ENCODE peak calls at places on chromosomes 6 and 20, in nine cellular contexts. K is HCT116, J is uterus, N is stomach, I is right lobe of liver, D is adrenal gland, P is K562, L is heart left ventricle, B is testis. F is an unnamed sample. For H3K4me1, the result is how much of the 10 kb centered on the place peaks cover.

GRCh38 chr6:163176097-163176496 is 238.4 kb upstream of the QKI start:
- DNase-seq in K (no peak), J (no peak), N (no peak), I (no peak), D (no peak), P (no peak), L (no peak), B (no peak), F (no peak)

GRCh38 chr6:134176283-134176975 is 124.0 kb upstream of the SLC2A12 start:
- DNase-seq in K (no peak), J (peak), N (peak), I (peak), D (peak), P (no peak), L (peak), B (peak), F (peak)

GRCh38 chr6:5525209-5525608 is 263.9 kb downstream of the FARS2 start:
- DNase-seq in K (no peak), J (no peak), N (no peak), I (no peak), D (no peak), P (no peak), L (no peak), B (no peak), F (no peak)

GRCh38 chr6:36029464-36029863 is 1.9 kb downstream of the MAPK14 start:
- DNase-seq in K (no peak), J (no peak), N (no peak), I (no peak), D (no peak), P (peak), L (no peak), B (no peak), F (no peak)

GRCh38 chr20:34581341-34582189 is 23.0 kb downstream of the MAP1LC3A start:
- DNase-seq in K (no peak), J (no peak), N (no peak), I (no peak), D (no peak), P (no peak), L (no peak), B (peak), F (no peak)

GRCh38 chr6:49835140-49835539 is 31.2 kb downstream of the CRISP1 start:
- DNase-seq in K (no peak), J (no peak), N (no peak), I (no peak), D (no peak), P (peak), L (no peak), B (no peak), F (no peak)

GRCh38 chr20:34017610-34018009 is 23.9 kb downstream of the RALY start:
- DNase-seq in K (no peak), J (no peak), N (no peak), I (no peak), D (no peak), P (no peak), L (no peak), B (no peak), F (no peak)

GRCh38 chr6:52046456-52046855 is 41.0 kb downstream of the PKHD1 start:
- DNase-seq in K (no peak), J (no peak), N (no peak), I (no peak), D (no peak), P (no peak), L (no peak), B (no peak), F (no peak)

GRCh38 chr6:33082702-33083101 is 6.9 kb downstream of the HLA-DPB1 start:
- DNase-seq in K (peak), J (peak), N (peak), I (peak), D (peak), P (peak), L (no peak), B (peak), F (no peak)

GRCh38 chr6:18155273-18155863 is at the start of gene KDM1B:
- DNase-seq in K (peak), J (peak), N (peak), I (no peak), D (peak), P (peak), L (peak), B (peak), F (peak)

GRCh38 chr6:129852257-129852858 is 8.8 kb downstream of the TMEM244 start:
- DNase-seq in K (peak), J (no peak), N (no peak), I (no peak), D (peak), P (peak), L (no peak), B (no peak), F (no peak)

GRCh38 chr6:137277971-137278602 is 58.9 kb upstream of the IFNGR1 start:
- DNase-seq in K (peak), J (no peak), N (no peak), I (no peak), D (no peak), P (no peak), L (no peak), B (no peak), F (no peak)

GRCh38 chr6:31497595-31498476 is at the start of gene MICB:
- DNase-seq in K (peak), J (peak), N (peak), I (peak), D (peak), P (peak), L (peak), B (peak), F (no peak)

GRCh38 chr20:17617212-17617867 is 47.5 kb downstream of the DSTN start:
- DNase-seq in K (peak), J (peak), N (peak), I (peak), D (peak), P (peak), L (peak), B (peak), F (no peak)

GRCh38 chr20:48783533-48784272 is 44.1 kb downstream of the PREX1 start:
- DNase-seq in K (no peak), J (no peak), N (no peak), I (no peak), D (no peak), P (no peak), L (no peak), B (no peak), F (no peak)
- TF ChIP-seq POLR2A in K (no peak), J (no peak), N (no peak), I (no peak), D (no peak), P (no peak), L (no peak), B (no peak), F (no peak)

GRCh38 chr20:48782073-48782472 is 45.7 kb downstream of the PREX1 start:
- DNase-seq in K (no peak), J (no peak), N (no peak), I (no peak), D (no peak), P (no peak), L (no peak), B (no peak), F (no peak)
- H3K4me1 ChIP-seq in K (under half), J (under half), N (half or more), I (under half), D (under half), P (under half), L (under half), B (under half), F (under half)

GRCh38 chr20:36304786-36305495 is 1.2 kb upstream of the DLGAP4 start:
- DNase-seq in K (no peak), J (no peak), N (peak), I (no peak), D (no peak), P (no peak), L (no peak), B (no peak), F (no peak)

GRCh38 chr20:36305602-36306556 is at the start of gene DLGAP4:
- DNase-seq in K (no peak), J (no peak), N (peak), I (no peak), D (no peak), P (no peak), L (no peak), B (no peak), F (no peak)

GRCh38 chr20:36307412-36308317 is 1.5 kb downstream of the DLGAP4 start:
- DNase-seq in K (no peak), J (no peak), N (peak), I (no peak), D (no peak), P (no peak), L (no peak), B (no peak), F (no peak)

GRCh38 chr20:36308318-36308710 is 2.2 kb downstream of the DLGAP4 start:
- DNase-seq in K (no peak), J (no peak), N (no peak), I (no peak), D (no peak), P (no peak), L (no peak), B (no peak), F (peak)

DNA sequence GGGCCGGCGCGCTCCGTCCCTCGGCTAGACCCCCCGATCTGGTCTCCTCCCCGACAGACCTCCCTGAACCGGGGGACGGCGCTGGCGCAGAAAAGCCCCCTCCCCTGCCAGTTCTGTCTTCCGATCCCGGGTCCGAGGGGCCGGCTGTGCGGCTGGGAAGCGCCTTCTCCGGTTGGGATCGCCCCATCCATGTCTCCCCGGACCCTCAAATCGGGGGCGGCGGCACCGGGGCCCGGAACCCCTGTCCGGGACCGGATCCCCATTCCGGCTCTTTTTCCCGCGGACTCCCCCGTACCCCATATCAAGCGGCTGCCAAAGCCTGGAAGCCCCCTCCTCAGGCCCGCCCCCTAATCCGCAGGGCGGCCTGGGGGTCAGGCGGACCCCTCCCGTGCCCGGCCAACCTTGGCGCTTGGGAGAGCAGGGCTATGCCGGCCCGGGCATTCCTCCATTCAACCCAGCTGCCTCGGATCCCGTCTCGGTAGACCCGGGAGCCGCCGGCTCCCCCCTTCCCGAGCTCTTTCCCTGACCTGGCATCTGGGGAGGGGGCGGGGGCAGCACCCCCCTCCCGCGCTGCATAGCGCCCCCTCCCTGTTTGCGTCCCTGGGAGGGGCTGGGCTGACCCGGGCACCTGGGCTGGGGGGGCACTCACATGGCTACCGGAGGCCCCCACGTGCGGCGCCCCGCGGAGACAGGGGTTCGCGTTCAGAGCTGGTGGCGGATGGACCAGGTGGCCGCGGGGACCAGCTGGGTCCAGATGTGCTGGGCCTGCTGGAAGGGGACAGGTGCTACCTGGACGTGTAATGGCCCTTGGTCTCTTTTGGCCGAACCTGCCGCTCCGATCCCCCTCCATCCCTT is 645 bp downstream of the DLGAP4 start:
- DNase-seq in K (no peak), J (no peak), N (peak), I (no peak), D (no peak), P (no peak), L (no peak), B (no peak), F (no peak)
- TF ChIP-seq CTCF in K (no peak), J (no peak), N (no peak), I (no peak), D (no peak), P (no peak), L (no peak), B (no peak), F (no peak)

GRCh38 chr6:13795041-13795748 is 19.2 kb downstream of the MCUR1 start:
- DNase-seq in K (peak), J (peak), N (peak), I (peak), D (peak), P (peak), L (peak), B (peak), F (no peak)
- TF ChIP-seq POLR2A in K (no peak), J (no peak), N (no peak), I (no peak), D (no peak), P (no peak), L (no peak), B (no peak), F (no peak)

GRCh38 chr6:145732788-145733187 is 2.5 kb downstream of the EPM2A start:
- DNase-seq in K (no peak), J (no peak), N (no peak), I (no peak), D (no peak), P (no peak), L (no peak), B (no peak), F (no peak)
- H3K4me1 ChIP-seq in K (under half), J (under half), N (under half), I (under half), D (under half), P (under half), L (under half), B (under half), F (under half)

GRCh38 chr6:150352321-150353296 is 16.2 kb upstream of the IYD start:
- DNase-seq in K (no peak), J (no peak), N (no peak), I (no peak), D (no peak), P (peak), L (no peak), B (no peak), F (no peak)
- TF ChIP-seq CTCF in K (peak), J (no peak), N (no peak), I (peak), D (no peak), P (peak), L (no peak), B (no peak), F (no peak)

GRCh38 chr20:38452880-38453624 is 17.9 kb upstream of the SNHG17 start:
- DNase-seq in K (no peak), J (no peak), N (no peak), I (no peak), D (peak), P (peak), L (no peak), B (no peak), F (no peak)
- TF ChIP-seq POLR2A in K (no peak), J (no peak), N (no peak), I (no peak), D (no peak), P (peak), L (no peak), B (no peak), F (no peak)